ENCODE peak calls at places on chromosomes 4 and X, in nine cellular contexts. U is right lobe of liver, M is GM12878, E is heart left ventricle, Z is A549, D is body of pancreas, C is IMR-90, T is HepG2, H is upper lobe of left lung. Q is an unnamed sample.

GRCh38 chr4:123661080-123661737 is 264.6 kb downstream of the SPRY1 start:
- ATAC-seq in U (no peak), M (no peak), E (no peak), Z (no peak), D (peak; percentile 40), C (peak; percentile 48), T (no peak), H (no peak), Q (no peak)

GRCh38 chr4:94827481-94828110 is 69.8 kb downstream of the BMPR1B start:
- ATAC-seq in U (no peak), M (no peak), E (no peak), Z (peak; percentile 92), D (no peak), C (peak; percentile 98), T (no peak), H (no peak), Q (peak; percentile 50)

GRCh38 chr4:4395849-4396627 is 9.1 kb downstream of the NSG1 start:
- ATAC-seq in U (no peak), M (peak; percentile 77), E (no peak), Z (peak; percentile 47), D (no peak), C (peak; percentile 72), T (peak; percentile 84), H (peak; percentile 20), Q (no peak)

GRCh38 chr4:17059192-17059634 is 160.8 kb upstream of the LDB2 start:
- ATAC-seq in U (no peak), M (no peak), E (no peak), Z (no peak), D (no peak), C (peak; percentile 7), T (no peak), H (no peak), Q (peak; percentile 66)

GRCh38 chr4:98283219-98284199 is 22.3 kb downstream of the RAP1GDS1 start:
- ATAC-seq in U (no peak), M (no peak), E (no peak), Z (no peak), D (no peak), C (peak; percentile 42), T (peak; percentile 84), H (no peak), Q (no peak)

GRCh38 chr4:71765349-71765748 is 18.5 kb downstream of the GC start:
- ATAC-seq in U (no peak), M (no peak), E (no peak), Z (no peak), D (no peak), C (no peak), T (no peak), H (no peak), Q (no peak)

GRCh38 chr4:140675599-140676231 is 80.5 kb downstream of the TBC1D9 start:
- ATAC-seq in U (no peak), M (peak; percentile 20), E (no peak), Z (no peak), D (no peak), C (no peak), T (no peak), H (no peak), Q (no peak)

GRCh38 chrX:43589735-43590515 is 66.2 kb upstream of the MAOA start:
- ATAC-seq in U (peak; percentile 81), M (no peak), E (peak; percentile 55), Z (no peak), D (peak; percentile 96), C (no peak), T (peak; percentile 70), H (peak; percentile 71), Q (peak; percentile 90)

GRCh38 chr4:37686373-37687174 is at the start of gene RELL1:
- ATAC-seq in U (peak; percentile 95), M (peak; percentile 89), E (peak; percentile 98), Z (peak; percentile 91), D (peak; percentile 93), C (peak; percentile 92), T (peak; percentile 87), H (peak; percentile 99), Q (peak; percentile 95)
- TF ChIP-seq POLR2A in U (peak; percentile 3), M (no peak), E (peak; percentile 12), Z (peak; percentile 18), D (no peak), C (no peak), T (peak; percentile 4), H (no peak), Q (no peak)

DNA sequence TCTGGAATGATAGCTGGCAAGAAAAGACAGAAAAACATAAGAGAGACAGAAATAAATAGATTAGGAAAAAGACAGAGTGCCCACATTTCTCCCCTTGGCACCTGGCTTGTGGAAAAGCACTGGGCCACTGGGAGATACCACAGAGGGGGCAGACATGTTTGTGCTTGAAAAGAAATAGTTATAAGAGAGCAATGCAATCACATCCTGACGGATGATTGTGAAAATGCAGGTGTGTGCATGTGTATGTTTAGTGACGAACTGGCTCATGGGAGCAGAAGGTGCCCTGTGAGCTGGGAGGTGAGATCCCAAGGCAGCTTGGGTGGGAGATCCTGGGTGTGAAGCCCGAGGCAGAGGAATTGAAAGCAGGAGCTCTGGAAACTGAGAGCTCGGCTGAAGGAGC is 617.9 kb downstream of the BCOR start:
- ATAC-seq in U (no peak), M (no peak), E (no peak), Z (no peak), D (no peak), C (no peak), T (no peak), H (no peak), Q (no peak)
- H3K4me3 ChIP-seq in U (no peak overlapping the region), M (no peak overlapping the region), E (no peak overlapping the region), Z (no peak overlapping the region), D (no peak overlapping the region), C (no peak overlapping the region), T (no peak overlapping the region), H (no peak overlapping the region), Q (no peak overlapping the region)

GRCh38 chrX:72120798-72121197 is 10.9 kb downstream of the RTL5 start:
- ATAC-seq in U (no peak), M (no peak), E (no peak), Z (no peak), D (no peak), C (no peak), T (no peak), H (no peak), Q (no peak)
- H3K27ac ChIP-seq in U (no peak overlapping the region), M (no peak overlapping the region), E (peak overlapping the region; percentile 74), Z (no peak overlapping the region), D (no peak overlapping the region), C (no peak overlapping the region), T (no peak overlapping the region), H (peak overlapping the region; percentile 62), Q (peak overlapping the region; percentile 80)

GRCh38 chr4:159010100-159010499 is 92.8 kb upstream of the RAPGEF2 start:
- ATAC-seq in U (peak; percentile 80), M (no peak), E (no peak), Z (no peak), D (no peak), C (no peak), T (no peak), H (no peak), Q (no peak)
- TF ChIP-seq POLR2A in U (no peak), M (no peak), E (no peak), Z (no peak), D (no peak), C (no peak), T (no peak), H (no peak), Q (no peak)

DNA sequence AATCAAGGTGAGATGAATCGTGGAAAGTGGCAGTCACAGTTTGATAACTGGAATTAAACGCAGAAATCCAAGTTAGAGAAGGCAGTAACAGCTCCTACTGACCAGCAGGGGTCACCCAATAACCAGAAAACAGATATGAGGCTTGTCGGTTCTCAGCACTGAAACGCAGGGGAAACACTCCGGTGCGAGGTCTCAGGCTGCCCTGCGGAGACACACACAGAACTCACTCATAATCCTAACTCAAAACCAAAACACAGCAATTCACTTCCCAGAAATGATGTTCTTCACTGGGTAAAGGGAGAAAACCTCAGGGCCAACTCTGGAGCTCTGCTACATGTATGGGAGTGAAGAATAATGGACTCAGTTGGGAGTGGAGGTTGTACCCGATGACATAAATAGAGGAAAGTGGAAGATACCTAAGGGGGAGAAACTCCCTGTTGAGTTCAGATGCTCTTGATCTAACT is 384.4 kb downstream of the RAPGEF2 start:
- ATAC-seq in U (peak; percentile 97), M (peak; percentile 98), E (peak; percentile 75), Z (peak; percentile 97), D (peak; percentile 93), C (peak; percentile 99), T (peak; percentile 99), H (peak; percentile 72), Q (peak; percentile 69)
- H3K4me3 ChIP-seq in U (peak overlapping the region; percentile 5), M (no peak overlapping the region), E (no peak overlapping the region), Z (no peak overlapping the region), D (no peak overlapping the region), C (no peak overlapping the region), T (no peak overlapping the region), H (no peak overlapping the region), Q (no peak overlapping the region)

GRCh38 chr4:145507636-145508035 is 26.0 kb downstream of the SMAD1 start:
- ATAC-seq in U (peak; percentile 79), M (no peak), E (no peak), Z (no peak), D (peak; percentile 58), C (peak; percentile 27), T (no peak), H (no peak), Q (no peak)

GRCh38 chr4:145511913-145512522 is 30.4 kb downstream of the SMAD1 start:
- ATAC-seq in U (no peak), M (no peak), E (no peak), Z (no peak), D (no peak), C (no peak), T (no peak), H (no peak), Q (no peak)

DNA sequence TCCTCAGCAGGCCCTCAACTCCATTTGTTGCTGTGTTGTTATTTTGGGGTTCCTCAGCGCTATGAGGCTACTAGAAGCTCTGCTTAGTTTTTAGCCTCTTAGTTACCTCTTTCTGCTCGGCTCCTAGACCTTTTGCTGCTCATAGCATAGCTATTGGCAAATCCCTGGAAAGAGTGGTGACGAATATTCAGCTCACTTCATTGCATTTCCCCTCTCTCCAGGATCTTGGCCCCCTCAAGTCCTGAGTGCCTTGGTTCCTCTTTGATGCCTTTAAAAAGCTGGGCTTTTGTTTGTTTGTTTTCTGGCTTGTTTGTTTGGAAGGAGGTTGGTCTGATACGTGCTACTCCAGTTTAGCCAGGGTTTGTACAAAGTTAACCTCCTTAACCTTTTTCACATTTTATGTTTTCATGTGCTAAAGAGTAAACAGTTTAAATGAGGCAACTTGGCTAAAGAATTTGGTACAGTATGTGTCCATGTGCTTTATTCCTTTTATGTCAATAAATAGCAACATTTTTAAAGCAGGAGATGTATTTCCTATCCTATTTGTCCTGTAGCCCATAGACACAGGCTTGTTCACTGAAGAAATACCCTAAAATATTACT is 31.5 kb downstream of the SMAD1 start:
- ATAC-seq in U (no peak), M (no peak), E (no peak), Z (no peak), D (no peak), C (no peak), T (no peak), H (no peak), Q (no peak)
- H3K27ac ChIP-seq in U (no peak overlapping the region), M (no peak overlapping the region), E (no peak overlapping the region), Z (no peak overlapping the region), D (no peak overlapping the region), C (no peak overlapping the region), T (no peak overlapping the region), H (no peak overlapping the region), Q (no peak overlapping the region)

GRCh38 chrX:15789979-15790765 is at the start of gene ZRSR2:
- ATAC-seq in U (peak; percentile 98), M (peak; percentile 96), E (peak; percentile 96), Z (peak; percentile 98), D (peak; percentile 97), C (peak; percentile 99), T (peak; percentile 96), H (peak; percentile 96), Q (peak; percentile 95)
- TF ChIP-seq POLR2A in U (peak; percentile 60), M (peak; percentile 88), E (no peak), Z (peak; percentile 83), D (peak; percentile 16), C (peak; percentile 41), T (no peak), H (peak; percentile 46), Q (peak; percentile 35)